ENCODE peak calls at places on chromosomes 4 and X, in four cellular contexts. T, D, C and M are unnamed samples.

GRCh38 chr4:133968174-133968573 is 233.4 kb downstream of the PABPC4L start:
- DNase-seq in T (no peak), D (no peak), C (no peak), M (no peak)

GRCh38 chrX:65985922-65986588 is 53.8 kb downstream of the VSIG4 start:
- DNase-seq in T (peak; percentile 18), D (peak; percentile 50), C (peak; percentile 55), M (peak; percentile 35)

GRCh38 chr4:138775890-138776289 is 239.7 kb upstream of the NOCT start:
- DNase-seq in T (no peak), D (no peak), C (peak; percentile 0), M (no peak)

GRCh38 chrX:18410038-18410437 is 15.4 kb upstream of the CDKL5 start:
- DNase-seq in T (no peak), D (no peak), C (no peak), M (no peak)

GRCh38 chr4:144646523-144647094 is 653 bp downstream of the HHIP start:
- DNase-seq in T (no peak), D (no peak), C (no peak), M (peak; percentile 42)

GRCh38 chrX:41526925-41527324 is 79.8 kb downstream of the NYX start:
- DNase-seq in T (no peak), D (no peak), C (no peak), M (no peak)

GRCh38 chrX:23742174-23742692 is 843 bp downstream of the ACOT9 start:
- DNase-seq in T (peak; percentile 32), D (no peak), C (no peak), M (peak; percentile 45)

GRCh38 chr4:40953253-40954118 is 203.7 kb downstream of the NSUN7 start:
- DNase-seq in T (no peak), D (no peak), C (no peak), M (no peak)

GRCh38 chr4:106017975-106018374 is 122.7 kb downstream of the NPNT start:
- DNase-seq in T (no peak), D (no peak), C (no peak), M (no peak)

GRCh38 chr4:128060130-128060619 is 937 bp upstream of the LARP1B start:
- DNase-seq in T (no peak), D (no peak), C (no peak), M (no peak)

GRCh38 chr4:152968806-152969394 is 32.8 kb downstream of the FHDC1 start:
- DNase-seq in T (no peak), D (no peak), C (no peak), M (no peak)

GRCh38 chr4:41644288-41644914 is 104.1 kb downstream of the PHOX2B start:
- DNase-seq in T (peak; percentile 3), D (peak; percentile 57), C (no peak), M (no peak)

GRCh38 chr4:159107203-159107921 is 4.5 kb downstream of the RAPGEF2 start:
- DNase-seq in T (no peak), D (no peak), C (no peak), M (no peak)

GRCh38 chrX:105876658-105877057 is 54.3 kb downstream of the NRK start:
- DNase-seq in T (peak; percentile 3), D (no peak), C (no peak), M (peak; percentile 29)

GRCh38 chrX:17769701-17770269 is 32.5 kb downstream of the SCML1 start:
- DNase-seq in T (no peak), D (no peak), C (no peak), M (no peak)

GRCh38 chrX:128800138-128800537 is 723.2 kb downstream of the SMARCA1 start:
- DNase-seq in T (no peak), D (no peak), C (no peak), M (no peak)

GRCh38 chrX:139851730-139852129 is 81.1 kb downstream of the ATP11C start:
- DNase-seq in T (no peak), D (no peak), C (no peak), M (no peak)

GRCh38 chr4:177057191-177057590 is 252.5 kb upstream of the NEIL3 start:
- DNase-seq in T (no peak), D (no peak), C (no peak), M (no peak)

GRCh38 chrX:121876316-121876715 is 828.9 kb downstream of the GLUD2 start:
- DNase-seq in T (no peak), D (no peak), C (no peak), M (no peak)

GRCh38 chr4:145557720-145558119 is 61.5 kb upstream of the MMAA start:
- DNase-seq in T (peak; percentile 58), D (peak; percentile 66), C (peak; percentile 20), M (peak; percentile 68)

GRCh38 chr4:95510145-95510544 is 38.6 kb downstream of the UNC5C start:
- DNase-seq in T (peak; percentile 2), D (peak; percentile 17), C (no peak), M (no peak)

GRCh38 chrX:68985135-68985725 is 156.4 kb downstream of the EFNB1 start:
- DNase-seq in T (no peak), D (no peak), C (no peak), M (peak; percentile 5)

GRCh38 chrX:100098660-100099375 is 311.3 kb downstream of the PCDH19 start:
- DNase-seq in T (no peak), D (no peak), C (no peak), M (no peak)

GRCh38 chr4:12674184-12674583 is 810.0 kb downstream of the RAB28 start:
- DNase-seq in T (no peak), D (no peak), C (no peak), M (no peak)

GRCh38 chr4:31530555-31530954 is 810.4 kb downstream of the PCDH7 start:
- DNase-seq in T (no peak), D (no peak), C (no peak), M (no peak)

GRCh38 chr4:15963001-15963451 is at the start of gene FGFBP2:
- DNase-seq in T (peak; percentile 33), D (no peak), C (no peak), M (peak; percentile 57)

GRCh38 chrX:79325263-79325958 is 41.7 kb downstream of the ITM2A start:
- DNase-seq in T (no peak), D (no peak), C (no peak), M (no peak)

GRCh38 chr4:123783091-123783765 is 386.6 kb downstream of the SPRY1 start:
- DNase-seq in T (no peak), D (no peak), C (no peak), M (no peak)

GRCh38 chr4:113145519-113146291 is 96.3 kb downstream of the ANK2 start:
- DNase-seq in T (peak; percentile 85), D (no peak), C (no peak), M (no peak)

GRCh38 chr4:3291411-3291968 is 1.3 kb upstream of the RGS12 start:
- DNase-seq in T (peak; percentile 18), D (no peak), C (no peak), M (no peak)

GRCh38 chr4:124803641-124804040 is 91.1 kb upstream of the ANKRD50 start:
- DNase-seq in T (no peak), D (no peak), C (no peak), M (no peak)

GRCh38 chrX:125507119-125507518 is 187.4 kb downstream of the TEX13C start:
- DNase-seq in T (no peak), D (no peak), C (no peak), M (no peak)

GRCh38 chr4:648579-649292 is 23.4 kb downstream of the PDE6B start:
- DNase-seq in T (peak; percentile 35), D (no peak), C (no peak), M (no peak)

GRCh38 chr4:89411539-89411938 is 103.9 kb upstream of the GPRIN3 start:
- DNase-seq in T (no peak), D (no peak), C (no peak), M (no peak)

GRCh38 chr4:93132631-93133030 is 695.9 kb upstream of the ATOH1 start:
- DNase-seq in T (no peak), D (no peak), C (no peak), M (no peak)

GRCh38 chr4:176791591-176792347 is 953 bp downstream of the VEGFC start:
- DNase-seq in T (no peak), D (no peak), C (no peak), M (peak; percentile 39)

GRCh38 chrX:133926809-133927208 is 58.6 kb downstream of the GPC3 start:
- DNase-seq in T (no peak), D (no peak), C (no peak), M (no peak)

GRCh38 chr4:7159923-7160322 is 32.4 kb upstream of the SORCS2 start:
- DNase-seq in T (peak; percentile 69), D (no peak), C (no peak), M (no peak)

GRCh38 chr4:7160951-7161440 is 31.3 kb upstream of the SORCS2 start:
- DNase-seq in T (peak; percentile 31), D (no peak), C (no peak), M (no peak)

GRCh38 chr4:7161721-7162214 is 30.6 kb upstream of the SORCS2 start:
- DNase-seq in T (no peak), D (no peak), C (no peak), M (no peak)

GRCh38 chr4:7158991-7159390 is 33.3 kb upstream of the SORCS2 start:
- DNase-seq in T (no peak), D (no peak), C (no peak), M (no peak)

GRCh38 chr4:7160439-7160838 is 31.9 kb upstream of the SORCS2 start:
- DNase-seq in T (no peak), D (no peak), C (no peak), M (no peak)
- TF ChIP-seq TARDBP in T (no peak), D (no peak), C (no peak), M (no peak)

GRCh38 chrX:49249616-49250015 is 14.3 kb downstream of the CCDC22 start:
- DNase-seq in T (no peak), D (no peak), C (no peak), M (no peak)
- TF ChIP-seq FOXM1 in T (no peak), D (no peak), C (no peak), M (no peak)

GRCh38 chr4:78120144-78120880 is 63.2 kb downstream of the FRAS1 start:
- DNase-seq in T (no peak), D (no peak), C (no peak), M (no peak)
- TF ChIP-seq TARDBP in T (no peak), D (no peak), C (no peak), M (no peak)

GRCh38 chr4:73948990-73949706 is 32.7 kb downstream of the PF4 start:
- DNase-seq in T (no peak), D (no peak), C (no peak), M (no peak)

GRCh38 chr4:73944061-73944875 is 37.6 kb downstream of the PF4 start:
- DNase-seq in T (no peak), D (no peak), C (no peak), M (peak; percentile 43)

GRCh38 chr4:73945140-73945539 is 36.7 kb downstream of the PF4 start:
- DNase-seq in T (no peak), D (no peak), C (no peak), M (no peak)

GRCh38 chr4:73945674-73946449 is 36.0 kb downstream of the PF4 start:
- DNase-seq in T (no peak), D (no peak), C (no peak), M (no peak)

DNA sequence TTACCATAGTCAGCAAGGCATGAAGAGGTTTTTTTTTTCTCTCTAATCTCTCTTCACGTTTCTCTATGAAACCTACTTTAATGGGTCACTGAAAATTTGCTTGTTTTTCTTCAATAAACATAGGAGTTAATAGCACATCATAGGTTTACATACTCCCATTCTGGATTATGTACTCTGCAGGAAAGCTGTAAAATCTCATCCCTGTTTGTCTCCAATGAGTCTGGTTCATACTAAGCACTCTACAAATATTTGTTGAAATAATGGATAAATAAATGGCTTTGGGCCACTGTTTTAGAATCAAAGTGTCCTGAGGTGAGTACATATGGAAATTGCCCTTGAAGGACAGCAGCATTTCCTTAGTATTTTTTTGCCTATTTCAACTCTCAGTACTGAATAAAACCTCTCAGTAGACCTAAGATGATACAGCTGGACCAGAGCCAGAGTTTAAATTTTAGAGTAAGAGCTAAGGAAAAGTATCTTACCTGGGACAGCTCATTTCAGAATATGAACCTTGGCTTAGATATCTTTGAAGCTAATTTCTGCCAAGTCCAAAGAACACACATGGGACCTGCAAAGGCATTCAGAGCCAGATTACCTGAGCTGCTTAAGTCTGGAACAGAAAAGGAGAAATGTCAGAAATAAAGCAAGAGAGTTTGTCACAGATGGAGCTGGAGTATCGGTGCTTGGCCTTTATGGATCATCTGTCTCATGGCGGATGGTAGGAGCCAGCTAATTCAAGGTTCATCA is 34.4 kb downstream of the PF4 start:
- DNase-seq in T (no peak), D (no peak), C (no peak), M (no peak)
- TF ChIP-seq FOXM1 in T (no peak), D (no peak), C (no peak), M (no peak)